ENCODE peak calls at places on chromosomes 5 and 9, in four cellular contexts. P, G, T and D are unnamed samples.

GRCh38 chr9:35820076-35820475 is 5.2 kb upstream of the HINT2 start:
- DNase-seq in G (no peak), P (no peak), T (no peak), D (peak)

GRCh38 chr5:33120671-33121070 is 320.1 kb upstream of the TARS1 start:
- DNase-seq in T (no peak), G (no peak), P (no peak), D (no peak)

GRCh38 chr5:130109152-130109551 is 204.9 kb downstream of the CHSY3 start:
- DNase-seq in P (no peak), G (no peak), T (no peak), D (peak)

GRCh38 chr5:129440424-129440823 is 19.7 kb upstream of the ADAMTS19 start:
- DNase-seq in G (no peak), P (no peak), T (no peak), D (no peak)

GRCh38 chr5:173047838-173048105 is 8.4 kb upstream of the CREBRF start:
- DNase-seq in G (no peak), T (no peak), P (no peak), D (no peak)

GRCh38 chr9:129100383-129101169 is 10.0 kb downstream of the CRAT start:
- DNase-seq in T (no peak), P (no peak), G (no peak), D (peak)

GRCh38 chr5:23977996-23978395 is 470.6 kb downstream of the PRDM9 start:
- DNase-seq in G (no peak), P (no peak), T (no peak), D (peak)

GRCh38 chr5:90558344-90559192 is at the start of gene ADGRV1:
- DNase-seq in T (peak), G (no peak), P (peak), D (peak)

GRCh38 chr5:60794691-60795090 is 49.4 kb downstream of the ELOVL7 start:
- DNase-seq in T (no peak), G (no peak), P (no peak), D (no peak)

GRCh38 chr5:43652537-43653302 is 49.7 kb downstream of the NNT start:
- DNase-seq in T (no peak), P (no peak), G (no peak), D (no peak)

GRCh38 chr5:1760656-1761452 is 38.8 kb downstream of the MRPL36 start:
- DNase-seq in G (no peak), T (no peak), P (peak), D (no peak)

GRCh38 chr5:177509361-177509951 is at the start of gene DOK3:
- DNase-seq in T (peak), G (no peak), P (no peak), D (no peak)

GRCh38 chr5:32990593-32991415 is 279.7 kb downstream of the NPR3 start:
- DNase-seq in T (no peak), P (no peak), G (no peak), D (peak)

GRCh38 chr5:176410486-176411180 is 5.7 kb downstream of the CLTB start:
- DNase-seq in G (no peak), T (no peak), P (no peak), D (peak)

GRCh38 chr9:135463140-135463539 is 16.4 kb upstream of the PPP1R26 start:
- DNase-seq in T (no peak), G (no peak), P (no peak), D (peak)

GRCh38 chr5:122129332-122129731 is at the start of gene ZNF474:
- DNase-seq in T (no peak), P (no peak), G (no peak), D (peak)

GRCh38 chr5:54387659-54388232 is 67.8 kb upstream of the HSPB3 start:
- DNase-seq in P (no peak), T (no peak), G (no peak), D (peak)

GRCh38 chr9:136610426-136610825 is 52.3 kb upstream of the EGFL7 start:
- DNase-seq in T (no peak), P (no peak), G (no peak), D (no peak)

GRCh38 chr5:135444360-135444759 is 2.8 kb downstream of the DCANP1 start:
- DNase-seq in T (no peak), G (no peak), P (no peak), D (no peak)

GRCh38 chr5:149797897-149798296 is 67.8 kb downstream of the PPARGC1B start:
- DNase-seq in P (no peak), T (no peak), G (no peak), D (no peak)

GRCh38 chr9:75903785-75904360 is 13.4 kb downstream of the PCSK5 start:
- DNase-seq in P (no peak), T (no peak), G (no peak), D (peak)

GRCh38 chr5:38600334-38601045 is 44.0 kb upstream of the LIFR start:
- DNase-seq in T (peak), P (no peak), G (no peak), D (peak)

GRCh38 chr9:100575006-100575405 is 2.9 kb upstream of the CAVIN4 start:
- DNase-seq in T (no peak), P (no peak), G (no peak), D (no peak)

GRCh38 chr5:14685757-14686156 is 21.2 kb downstream of the OTULIN start:
- DNase-seq in P (no peak), T (no peak), G (peak), D (peak)

GRCh38 chr9:110457245-110457644 is 119.6 kb upstream of the TXNDC8 start:
- DNase-seq in P (no peak), T (no peak), G (no peak), D (no peak)

GRCh38 chr5:157479166-157479565 is 19.2 kb downstream of the NIPAL4 start:
- DNase-seq in G (no peak), T (no peak), P (no peak), D (peak)

GRCh38 chr5:132496631-132497487 is 6.3 kb upstream of the IRF1 start:
- DNase-seq in T (peak), G (peak), P (peak), D (peak)

GRCh38 chr5:7745882-7746735 is 104.8 kb downstream of the CFAP90 start:
- DNase-seq in P (peak), G (peak), T (peak), D (peak)

GRCh38 chr5:32707394-32707997 is 3.6 kb upstream of the NPR3 start:
- DNase-seq in P (no peak), T (no peak), G (no peak), D (peak)